ENCODE peak calls at places on chromosomes 12 and 14, in six cellular contexts. A is stomach; S is heart right ventricle; B is naive thymus-derived CD4-positive, alpha-beta T cell; T is IMR-90; D is hepatocyte. W is an unnamed sample.

GRCh38 chr12:29278673-29279420 is 102.1 kb downstream of the ERGIC2 start:
- DNase-seq in A (no peak), S (no peak), B (no peak), T (no peak), D (no peak), W (no peak)

GRCh38 chr14:70002589-70003240 is 123.5 kb downstream of the SMOC1 start:
- DNase-seq in A (no peak), S (no peak), B (no peak), T (peak), D (peak), W (no peak)

GRCh38 chr12:126667340-126667739 is 1599.6 kb upstream of the TMEM132C start:
- DNase-seq in A (no peak), S (no peak), B (no peak), T (no peak), D (no peak), W (peak)

GRCh38 chr12:58741226-58741625 is 179.1 kb downstream of the LRIG3 start:
- DNase-seq in A (no peak), S (no peak), B (no peak), T (no peak), D (no peak), W (no peak)

GRCh38 chr12:95998611-95999300 is 2.6 kb upstream of the HAL start:
- DNase-seq in A (no peak), S (peak), B (no peak), T (peak), D (peak), W (peak)

GRCh38 chr14:32913725-32914124 is 25.0 kb upstream of the NPAS3 start:
- DNase-seq in A (no peak), S (no peak), B (no peak), T (no peak), D (no peak), W (no peak)

GRCh38 chr12:65779091-65779642 is 45.1 kb upstream of the HMGA2 start:
- DNase-seq in A (no peak), S (no peak), B (no peak), T (peak), D (peak), W (no peak)

GRCh38 chr12:69415471-69416275 is 54.5 kb upstream of the FRS2 start:
- DNase-seq in A (peak), S (peak), B (no peak), T (peak), D (peak), W (peak)

GRCh38 chr14:51462182-51462581 is 189.5 kb upstream of the FRMD6 start:
- DNase-seq in A (no peak), S (no peak), B (no peak), T (no peak), D (no peak), W (no peak)

GRCh38 chr14:52827426-52827825 is 36.0 kb upstream of the GNPNAT1 start:
- DNase-seq in A (no peak), S (no peak), B (no peak), T (no peak), D (no peak), W (no peak)

GRCh38 chr14:34865889-34866574 is 9.1 kb downstream of the BAZ1A start:
- DNase-seq in A (no peak), S (no peak), B (no peak), T (no peak), D (no peak), W (no peak)

GRCh38 chr12:54257332-54257731 is 22.6 kb downstream of the CBX5 start:
- DNase-seq in A (no peak), S (no peak), B (no peak), T (no peak), D (no peak), W (no peak)

GRCh38 chr12:67482751-67483661 is 165.5 kb upstream of the DYRK2 start:
- DNase-seq in A (peak), S (peak), B (no peak), T (peak), D (peak), W (peak)

GRCh38 chr12:79086546-79086945 is 222.0 kb downstream of the SYT1 start:
- DNase-seq in A (no peak), S (no peak), B (no peak), T (no peak), D (no peak), W (no peak)

GRCh38 chr14:100305446-100306255 is 593 bp downstream of the SLC25A29 start:
- DNase-seq in A (peak), S (peak), B (peak), T (no peak), D (peak), W (no peak)

GRCh38 chr12:51951843-51952722 is 584 bp downstream of the ACVR1B start:
- DNase-seq in A (no peak), S (peak), B (no peak), T (no peak), D (no peak), W (no peak)

GRCh38 chr12:2575245-2575644 is 219.5 kb upstream of the FKBP4 start:
- DNase-seq in A (no peak), S (no peak), B (no peak), T (no peak), D (no peak), W (no peak)

GRCh38 chr12:115230576-115230975 is 546.6 kb upstream of the TBX3 start:
- DNase-seq in A (no peak), S (no peak), B (no peak), T (no peak), D (peak), W (no peak)

GRCh38 chr14:79256311-79256879 is 954.9 kb downstream of the DIO2 start:
- DNase-seq in A (no peak), S (no peak), B (no peak), T (no peak), D (no peak), W (no peak)

GRCh38 chr12:53060064-53060720 is 10.3 kb downstream of the TNS2 start:
- DNase-seq in A (no peak), S (no peak), B (no peak), T (no peak), D (no peak), W (no peak)

GRCh38 chr12:69385038-69385437 is 25.5 kb downstream of the YEATS4 start:
- DNase-seq in A (no peak), S (no peak), B (no peak), T (no peak), D (no peak), W (no peak)

GRCh38 chr12:52029686-52030085 is 21.6 kb upstream of the NR4A1 start:
- DNase-seq in A (peak), S (no peak), B (no peak), T (peak), D (peak), W (no peak)

GRCh38 chr12:121580959-121581680 is at the start of gene KDM2B:
- DNase-seq in A (peak), S (no peak), B (peak), T (peak), D (peak), W (no peak)

GRCh38 chr14:61678966-61679365 is 16.3 kb upstream of the HIF1A start:
- DNase-seq in A (no peak), S (no peak), B (no peak), T (no peak), D (no peak), W (no peak)

GRCh38 chr12:22527999-22528398 is 16.3 kb downstream of the C2CD5 start:
- DNase-seq in A (no peak), S (no peak), B (no peak), T (peak), D (no peak), W (no peak)

GRCh38 chr14:95516554-95517209 is at the start of gene SYNE3:
- DNase-seq in A (peak), S (peak), B (peak), T (no peak), D (peak), W (no peak)

GRCh38 chr12:111064982-111065381 is 144.6 kb upstream of the MYL2 start:
- DNase-seq in A (no peak), S (no peak), B (no peak), T (no peak), D (no peak), W (no peak)

GRCh38 chr12:116880817-116881324 is 370 bp downstream of the HRK start:
- DNase-seq in A (peak), S (peak), B (peak), T (peak), D (peak), W (no peak)

GRCh38 chr14:80223696-80224465 is 12.6 kb upstream of the DIO2 start:
- DNase-seq in A (no peak), S (no peak), B (no peak), T (no peak), D (no peak), W (no peak)

GRCh38 chr12:14892726-14893442 is 7.2 kb upstream of the MGP start:
- DNase-seq in A (no peak), S (peak), B (no peak), T (peak), D (no peak), W (no peak)

GRCh38 chr14:69672372-69672771 is 61.0 kb downstream of the SUSD6 start:
- DNase-seq in A (no peak), S (no peak), B (no peak), T (no peak), D (no peak), W (no peak)

GRCh38 chr12:68268971-68269370 is 15.6 kb upstream of the IL22 start:
- DNase-seq in A (no peak), S (no peak), B (no peak), T (no peak), D (no peak), W (no peak)

GRCh38 chr12:47272412-47273190 is 192.8 kb upstream of the AMIGO2 start:
- DNase-seq in A (no peak), S (no peak), B (no peak), T (no peak), D (no peak), W (no peak)

GRCh38 chr14:104293851-104294627 is 155.7 kb downstream of the KIF26A start:
- DNase-seq in A (no peak), S (no peak), B (no peak), T (no peak), D (no peak), W (no peak)

GRCh38 chr12:123263196-123263817 is 8.3 kb downstream of the CDK2AP1 start:
- DNase-seq in A (no peak), S (no peak), B (no peak), T (no peak), D (no peak), W (no peak)

GRCh38 chr14:85313801-85314207 is 216.1 kb upstream of the FLRT2 start:
- DNase-seq in A (no peak), S (no peak), B (no peak), T (peak), D (no peak), W (no peak)

GRCh38 chr12:107131832-107132616 is 38.7 kb upstream of the CRY1 start:
- DNase-seq in A (no peak), S (peak), B (no peak), T (peak), D (peak), W (peak)

GRCh38 chr12:90589966-90590365 is 365.0 kb downstream of the CCER1 start:
- DNase-seq in A (no peak), S (no peak), B (no peak), T (no peak), D (no peak), W (no peak)

GRCh38 chr12:59654061-59654460 is 58.2 kb downstream of the SLC16A7 start:
- DNase-seq in A (no peak), S (no peak), B (no peak), T (no peak), D (no peak), W (no peak)

GRCh38 chr14:22814945-22815713 is at the start of gene SLC7A7:
- DNase-seq in A (no peak), S (no peak), B (no peak), T (no peak), D (peak), W (no peak)
- H3K4me3 ChIP-seq in A (peak), S (peak), B (no peak), T (no peak), D (peak), W (peak)

DNA sequence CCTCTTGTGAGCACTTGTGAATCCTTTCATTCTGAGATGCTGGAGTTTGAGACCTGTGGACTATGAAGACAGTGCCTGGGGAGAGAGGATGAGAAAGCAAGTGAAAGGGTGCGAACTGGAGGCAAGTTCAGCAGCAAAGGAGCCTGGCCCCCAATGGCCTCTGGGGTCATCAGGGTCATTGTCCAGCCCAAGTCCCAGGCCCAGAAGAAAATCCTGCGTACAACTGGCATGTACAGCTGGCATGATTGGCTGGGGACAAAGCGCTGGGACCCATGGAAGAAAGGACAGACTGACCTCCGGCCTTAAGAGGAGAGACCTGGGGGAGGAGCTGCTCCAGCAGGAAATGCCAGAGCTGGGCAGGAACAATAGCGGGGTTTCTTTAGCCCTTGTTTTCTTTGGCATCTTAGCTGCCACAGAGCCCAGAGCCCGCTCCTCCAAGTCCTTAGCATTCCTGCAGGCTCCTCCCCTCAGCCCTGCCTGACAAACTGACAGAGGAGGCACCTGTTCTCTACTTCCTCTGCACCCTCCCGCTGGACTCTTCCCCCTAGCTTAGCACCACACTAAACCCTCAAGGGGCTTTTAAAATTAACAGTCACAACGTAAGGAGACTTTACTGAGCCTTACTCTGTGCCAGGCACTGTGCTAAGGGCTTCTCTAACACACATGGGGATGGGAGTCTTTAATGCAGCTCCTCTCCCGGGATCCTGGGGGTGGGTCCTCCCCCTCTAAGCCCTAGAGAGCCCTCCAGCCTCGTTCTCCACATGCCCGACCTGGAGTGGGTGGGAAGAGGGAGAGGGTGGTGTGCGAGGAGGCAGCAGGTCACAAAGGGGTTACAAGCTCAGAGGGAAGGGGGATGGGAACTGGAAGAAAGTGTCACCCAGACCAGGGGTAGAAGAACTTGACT is 1.9 kb upstream of the AQP5 start:
- DNase-seq in A (peak), S (no peak), B (no peak), T (no peak), D (no peak), W (peak)
- H3K4me3 ChIP-seq in A (no peak), S (no peak), B (no peak), T (no peak), D (no peak), W (no peak)

DNA sequence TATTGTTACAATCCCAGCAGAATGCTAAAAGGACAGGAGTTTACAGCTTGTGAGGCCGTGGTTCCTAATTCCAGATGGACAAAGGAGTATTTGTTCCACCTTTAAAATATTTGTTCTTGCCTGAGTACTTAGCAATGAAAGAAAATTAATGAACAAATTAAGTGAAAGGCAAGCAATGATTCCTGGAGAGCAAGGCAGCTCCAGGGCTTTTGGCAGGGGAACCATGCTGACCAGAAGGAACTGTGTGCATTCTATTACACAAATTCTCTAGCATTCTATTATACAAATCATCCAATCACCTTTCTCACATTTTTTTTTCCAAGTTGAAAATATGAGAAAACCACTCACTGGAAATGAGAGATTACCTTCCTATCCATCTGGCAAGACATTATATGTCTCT is 1.8 kb upstream of the BMAL2 start:
- DNase-seq in A (no peak), S (no peak), B (no peak), T (no peak), D (no peak), W (no peak)
- H3K4me3 ChIP-seq in A (no peak), S (no peak), B (no peak), T (no peak), D (no peak), W (no peak)

GRCh38 chr12:113061061-113061694 is 4.6 kb downstream of the DTX1 start:
- DNase-seq in A (no peak), S (no peak), B (no peak), T (no peak), D (no peak), W (no peak)

GRCh38 chr12:113065126-113066007 is 8.8 kb downstream of the DTX1 start:
- DNase-seq in A (no peak), S (no peak), B (no peak), T (no peak), D (peak), W (no peak)

GRCh38 chr12:113062502-113063395 is 6.2 kb downstream of the DTX1 start:
- DNase-seq in A (no peak), S (no peak), B (no peak), T (no peak), D (no peak), W (no peak)

GRCh38 chr12:113064395-113065125 is 8.0 kb downstream of the DTX1 start:
- DNase-seq in A (no peak), S (no peak), B (no peak), T (no peak), D (no peak), W (no peak)

DNA sequence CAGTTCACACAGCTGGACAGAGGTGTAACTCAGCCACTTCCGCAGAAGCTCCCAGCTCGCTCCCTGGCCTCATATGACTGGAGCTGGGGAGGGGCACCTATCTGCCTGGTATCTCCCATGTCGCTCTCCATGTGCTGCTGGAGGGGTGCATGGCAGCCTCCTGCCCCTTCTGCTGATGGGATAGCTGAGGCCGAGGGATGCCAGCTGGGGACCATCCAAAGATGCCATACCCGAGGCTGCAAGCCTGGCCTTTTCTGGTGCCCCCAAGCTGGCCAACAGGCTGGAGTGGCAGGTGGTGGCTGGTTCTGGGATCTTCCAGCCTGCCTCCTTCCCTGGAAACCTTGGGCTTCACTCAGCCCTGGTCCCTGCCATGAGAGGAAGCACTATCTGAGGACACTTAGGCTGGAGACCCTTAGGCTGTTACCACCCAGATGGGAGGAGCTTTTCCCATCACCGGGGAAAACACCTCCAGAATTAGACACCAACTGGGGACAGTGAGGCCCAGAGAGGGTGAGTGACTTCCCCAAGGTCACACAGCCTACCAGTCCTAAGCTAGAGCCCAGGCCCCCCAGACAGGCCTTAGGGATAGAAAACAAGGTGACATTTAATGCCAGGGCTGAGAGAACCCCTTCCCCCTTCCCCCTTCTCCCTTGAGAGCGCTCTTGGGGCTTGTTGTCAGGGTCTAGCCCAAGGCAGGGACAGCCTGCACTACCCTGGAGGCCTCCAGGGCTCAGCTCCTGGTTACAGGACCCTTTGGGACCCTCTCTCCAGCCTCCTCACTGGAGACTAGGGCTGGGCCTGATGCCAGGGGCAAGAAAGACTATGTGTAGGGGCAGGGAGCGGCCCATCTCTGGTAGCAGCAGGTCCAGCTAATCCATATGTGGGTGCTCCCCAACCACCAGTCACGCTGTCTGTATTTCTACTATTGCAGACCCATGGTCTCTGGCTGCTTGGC is 7.1 kb downstream of the DTX1 start:
- DNase-seq in A (no peak), S (no peak), B (no peak), T (no peak), D (no peak), W (no peak)
- H3K4me3 ChIP-seq in A (no peak), S (no peak), B (no peak), T (no peak), D (no peak), W (no peak)

GRCh38 chr12:12788675-12789368 is 3.4 kb downstream of the APOLD1 start:
- DNase-seq in A (peak), S (peak), B (peak), T (peak), D (peak), W (no peak)
- H3K4me3 ChIP-seq in A (no peak), S (peak), B (no peak), T (no peak), D (no peak), W (no peak)